ENCODE peak calls at places on chromosomes 3 and 15, in ten cellular contexts. One of them, this sample, is unnamed. For H3K27me3, the result is how much of the 10 kb centered on the place peaks cover.

GRCh38 chr15:32717290-32718081 is at the start of gene GREM1:
- DNase-seq in fibroblast of lung: peak
- DNase-seq in tibial artery: no peak
- DNase-seq in mammary epithelial cell: no peak
- DNase-seq in lung: no peak
- DNase-seq in tibial nerve: no peak
- DNase-seq in HCT116: no peak
- DNase-seq in HL-60: no peak
- DNase-seq in heart right ventricle: no peak
- DNase-seq in hepatocyte: peak
- DNase-seq in this sample: no peak

GRCh38 chr3:49339593-49339946 is 283 bp downstream of the USP4 start:
- DNase-seq in hepatocyte: peak
- DNase-seq in HL-60: no peak
- DNase-seq in HCT116: no peak
- DNase-seq in tibial artery: no peak
- DNase-seq in heart right ventricle: peak
- DNase-seq in fibroblast of lung: no peak
- DNase-seq in mammary epithelial cell: no peak
- DNase-seq in tibial nerve: no peak
- DNase-seq in lung: peak
- DNase-seq in this sample: no peak

GRCh38 chr15:82137261-82137660 is 91.4 kb upstream of the MEX3B start:
- DNase-seq in fibroblast of lung: peak
- DNase-seq in tibial artery: no peak
- DNase-seq in tibial nerve: no peak
- DNase-seq in mammary epithelial cell: no peak
- DNase-seq in HL-60: no peak
- DNase-seq in heart right ventricle: no peak
- DNase-seq in HCT116: no peak
- DNase-seq in lung: no peak
- DNase-seq in hepatocyte: no peak
- DNase-seq in this sample: no peak

GRCh38 chr3:6719999-6720398 is 140.9 kb upstream of the GRM7 start:
- DNase-seq in mammary epithelial cell: no peak
- DNase-seq in heart right ventricle: no peak
- DNase-seq in fibroblast of lung: no peak
- DNase-seq in lung: no peak
- DNase-seq in tibial nerve: no peak
- DNase-seq in HCT116: no peak
- DNase-seq in tibial artery: no peak
- DNase-seq in hepatocyte: no peak
- DNase-seq in HL-60: no peak
- DNase-seq in this sample: no peak

GRCh38 chr3:43863966-43864933 is 173.5 kb downstream of the ABHD5 start:
- DNase-seq in fibroblast of lung: no peak
- DNase-seq in heart right ventricle: no peak
- DNase-seq in HCT116: no peak
- DNase-seq in HL-60: no peak
- DNase-seq in tibial nerve: no peak
- DNase-seq in lung: peak
- DNase-seq in mammary epithelial cell: no peak
- DNase-seq in hepatocyte: no peak
- DNase-seq in tibial artery: no peak
- DNase-seq in this sample: peak

GRCh38 chr15:91867581-91868026 is 14.1 kb downstream of the SLCO3A1 start:
- DNase-seq in fibroblast of lung: peak
- DNase-seq in tibial artery: peak
- DNase-seq in HCT116: peak
- DNase-seq in mammary epithelial cell: peak
- DNase-seq in lung: peak
- DNase-seq in HL-60: no peak
- DNase-seq in tibial nerve: no peak
- DNase-seq in heart right ventricle: peak
- DNase-seq in hepatocyte: peak
- DNase-seq in this sample: peak

GRCh38 chr15:62088361-62088693 is 21.6 kb downstream of the C2CD4A start:
- DNase-seq in hepatocyte: no peak
- DNase-seq in HL-60: no peak
- DNase-seq in fibroblast of lung: no peak
- DNase-seq in tibial artery: no peak
- DNase-seq in HCT116: no peak
- DNase-seq in heart right ventricle: no peak
- DNase-seq in tibial nerve: no peak
- DNase-seq in mammary epithelial cell: no peak
- DNase-seq in lung: no peak
- DNase-seq in this sample: no peak

GRCh38 chr15:49831206-49831965 is 210.5 kb downstream of the DTWD1 start:
- DNase-seq in tibial nerve: no peak
- DNase-seq in lung: no peak
- DNase-seq in HL-60: no peak
- DNase-seq in tibial artery: peak
- DNase-seq in HCT116: no peak
- DNase-seq in fibroblast of lung: peak
- DNase-seq in mammary epithelial cell: peak
- DNase-seq in hepatocyte: peak
- DNase-seq in heart right ventricle: peak
- DNase-seq in this sample: peak

GRCh38 chr3:169618894-169619792 is 44.4 kb downstream of the MECOM start:
- DNase-seq in tibial artery: no peak
- DNase-seq in fibroblast of lung: no peak
- DNase-seq in HL-60: no peak
- DNase-seq in tibial nerve: no peak
- DNase-seq in heart right ventricle: no peak
- DNase-seq in HCT116: no peak
- DNase-seq in lung: no peak
- DNase-seq in mammary epithelial cell: no peak
- DNase-seq in hepatocyte: peak
- DNase-seq in this sample: no peak

GRCh38 chr3:160576621-160577020 is 11.2 kb upstream of the KPNA4 start:
- DNase-seq in heart right ventricle: no peak
- DNase-seq in tibial artery: no peak
- DNase-seq in lung: no peak
- DNase-seq in HCT116: no peak
- DNase-seq in fibroblast of lung: no peak
- DNase-seq in hepatocyte: no peak
- DNase-seq in HL-60: no peak
- DNase-seq in tibial nerve: no peak
- DNase-seq in mammary epithelial cell: no peak
- DNase-seq in this sample: no peak

GRCh38 chr15:96331942-96332853 is 1.7 kb downstream of the NR2F2 start:
- DNase-seq in hepatocyte: peak
- DNase-seq in tibial nerve: no peak
- DNase-seq in mammary epithelial cell: no peak
- DNase-seq in HCT116: no peak
- DNase-seq in fibroblast of lung: peak
- DNase-seq in lung: no peak
- DNase-seq in HL-60: no peak
- DNase-seq in tibial artery: peak
- DNase-seq in heart right ventricle: no peak
- DNase-seq in this sample: no peak
- H3K27me3 ChIP-seq in hepatocyte: under half
- H3K27me3 ChIP-seq in tibial nerve: under half
- H3K27me3 ChIP-seq in mammary epithelial cell: under half
- H3K27me3 ChIP-seq in HCT116: under half
- H3K27me3 ChIP-seq in fibroblast of lung: under half
- H3K27me3 ChIP-seq in lung: under half
- H3K27me3 ChIP-seq in HL-60: under half
- H3K27me3 ChIP-seq in tibial artery: under half
- H3K27me3 ChIP-seq in heart right ventricle: under half
- H3K27me3 ChIP-seq in this sample: under half

GRCh38 chr3:13655074-13655913 is 106.4 kb downstream of the FBLN2 start:
- DNase-seq in tibial artery: no peak
- DNase-seq in fibroblast of lung: peak
- DNase-seq in heart right ventricle: peak
- DNase-seq in HCT116: no peak
- DNase-seq in mammary epithelial cell: no peak
- DNase-seq in tibial nerve: no peak
- DNase-seq in HL-60: no peak
- DNase-seq in lung: no peak
- DNase-seq in hepatocyte: peak
- DNase-seq in this sample: no peak
- TF ChIP-seq CTCF in tibial artery: peak
- TF ChIP-seq CTCF in fibroblast of lung: peak
- TF ChIP-seq CTCF in heart right ventricle: peak
- TF ChIP-seq CTCF in HCT116: peak
- TF ChIP-seq CTCF in mammary epithelial cell: peak
- TF ChIP-seq CTCF in tibial nerve: peak
- TF ChIP-seq CTCF in HL-60: no peak
- TF ChIP-seq CTCF in lung: peak
- TF ChIP-seq CTCF in hepatocyte: peak
- TF ChIP-seq CTCF in this sample: peak

GRCh38 chr3:15283702-15284101 is 48.7 kb downstream of the SH3BP5 start:
- DNase-seq in HCT116: no peak
- DNase-seq in tibial nerve: no peak
- DNase-seq in hepatocyte: no peak
- DNase-seq in lung: no peak
- DNase-seq in tibial artery: no peak
- DNase-seq in fibroblast of lung: no peak
- DNase-seq in mammary epithelial cell: no peak
- DNase-seq in heart right ventricle: no peak
- DNase-seq in HL-60: no peak
- DNase-seq in this sample: no peak

GRCh38 chr3:15281817-15282216 is 50.6 kb downstream of the SH3BP5 start:
- DNase-seq in heart right ventricle: no peak
- DNase-seq in hepatocyte: no peak
- DNase-seq in tibial nerve: no peak
- DNase-seq in fibroblast of lung: no peak
- DNase-seq in mammary epithelial cell: no peak
- DNase-seq in HCT116: no peak
- DNase-seq in HL-60: no peak
- DNase-seq in lung: no peak
- DNase-seq in tibial artery: no peak
- DNase-seq in this sample: no peak

GRCh38 chr3:15279671-15280402 is 52.5 kb downstream of the SH3BP5 start:
- DNase-seq in HL-60: no peak
- DNase-seq in heart right ventricle: no peak
- DNase-seq in tibial artery: no peak
- DNase-seq in lung: no peak
- DNase-seq in tibial nerve: no peak
- DNase-seq in fibroblast of lung: no peak
- DNase-seq in hepatocyte: no peak
- DNase-seq in HCT116: no peak
- DNase-seq in mammary epithelial cell: peak
- DNase-seq in this sample: no peak

GRCh38 chr3:15279200-15279599 is 53.2 kb downstream of the SH3BP5 start:
- DNase-seq in lung: no peak
- DNase-seq in fibroblast of lung: no peak
- DNase-seq in tibial artery: no peak
- DNase-seq in heart right ventricle: no peak
- DNase-seq in mammary epithelial cell: no peak
- DNase-seq in HL-60: no peak
- DNase-seq in tibial nerve: no peak
- DNase-seq in HCT116: no peak
- DNase-seq in hepatocyte: no peak
- DNase-seq in this sample: no peak

DNA sequence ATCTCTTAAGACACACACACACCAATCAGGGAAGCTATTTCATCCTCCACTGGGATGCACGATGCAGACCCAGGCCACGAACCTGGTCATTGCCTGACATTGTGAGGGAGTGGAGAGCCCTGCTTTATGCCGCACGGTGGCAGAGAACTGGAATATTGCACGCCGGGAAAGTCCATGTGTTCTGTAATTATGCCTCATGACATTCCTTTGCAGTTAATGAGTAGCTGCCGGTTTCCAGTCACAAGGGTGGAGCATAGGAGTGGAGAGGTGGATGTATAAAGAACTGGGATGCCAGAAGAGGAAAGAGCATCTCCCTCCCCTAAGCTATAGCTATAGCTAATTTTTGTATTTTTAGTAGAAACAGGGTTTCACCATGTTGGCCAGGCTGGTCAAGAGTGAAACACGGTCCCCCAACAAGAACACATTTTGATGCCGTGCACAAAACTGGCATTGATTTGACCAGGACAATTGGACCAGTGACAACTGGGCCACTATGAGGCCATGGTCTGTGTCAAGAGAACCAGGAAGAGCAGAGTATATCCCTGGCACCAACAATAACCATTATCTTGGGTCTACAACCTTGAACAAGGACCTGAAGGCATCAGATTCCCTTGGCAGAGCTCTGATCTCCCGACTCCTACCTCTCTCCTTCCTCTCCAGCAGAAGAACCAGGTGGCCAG is 51.4 kb downstream of the SH3BP5 start:
- DNase-seq in HCT116: no peak
- DNase-seq in tibial artery: no peak
- DNase-seq in fibroblast of lung: no peak
- DNase-seq in HL-60: no peak
- DNase-seq in lung: no peak
- DNase-seq in tibial nerve: no peak
- DNase-seq in mammary epithelial cell: no peak
- DNase-seq in heart right ventricle: no peak
- DNase-seq in hepatocyte: peak
- DNase-seq in this sample: no peak
- H3K27me3 ChIP-seq in HCT116: under half
- H3K27me3 ChIP-seq in tibial artery: under half
- H3K27me3 ChIP-seq in fibroblast of lung: under half
- H3K27me3 ChIP-seq in HL-60: under half
- H3K27me3 ChIP-seq in lung: under half
- H3K27me3 ChIP-seq in tibial nerve: under half
- H3K27me3 ChIP-seq in mammary epithelial cell: under half
- H3K27me3 ChIP-seq in heart right ventricle: under half
- H3K27me3 ChIP-seq in hepatocyte: under half
- H3K27me3 ChIP-seq in this sample: under half

GRCh38 chr15:27234593-27234992 is 263.6 kb downstream of the GABRG3 start:
- DNase-seq in HL-60: no peak
- DNase-seq in tibial nerve: no peak
- DNase-seq in fibroblast of lung: peak
- DNase-seq in lung: no peak
- DNase-seq in HCT116: no peak
- DNase-seq in hepatocyte: no peak
- DNase-seq in heart right ventricle: no peak
- DNase-seq in tibial artery: no peak
- DNase-seq in mammary epithelial cell: no peak
- DNase-seq in this sample: peak

GRCh38 chr15:27235689-27236088 is 264.7 kb downstream of the GABRG3 start:
- DNase-seq in HL-60: no peak
- DNase-seq in tibial nerve: no peak
- DNase-seq in tibial artery: no peak
- DNase-seq in fibroblast of lung: no peak
- DNase-seq in lung: no peak
- DNase-seq in heart right ventricle: no peak
- DNase-seq in hepatocyte: no peak
- DNase-seq in HCT116: no peak
- DNase-seq in mammary epithelial cell: no peak
- DNase-seq in this sample: no peak

GRCh38 chr15:27237319-27237939 is 266.4 kb downstream of the GABRG3 start:
- DNase-seq in hepatocyte: no peak
- DNase-seq in mammary epithelial cell: no peak
- DNase-seq in HL-60: no peak
- DNase-seq in heart right ventricle: no peak
- DNase-seq in tibial artery: no peak
- DNase-seq in tibial nerve: no peak
- DNase-seq in lung: no peak
- DNase-seq in HCT116: no peak
- DNase-seq in fibroblast of lung: no peak
- DNase-seq in this sample: no peak

GRCh38 chr15:27235161-27235560 is 264.2 kb downstream of the GABRG3 start:
- DNase-seq in tibial nerve: no peak
- DNase-seq in heart right ventricle: no peak
- DNase-seq in fibroblast of lung: no peak
- DNase-seq in HL-60: no peak
- DNase-seq in mammary epithelial cell: no peak
- DNase-seq in tibial artery: no peak
- DNase-seq in hepatocyte: no peak
- DNase-seq in lung: no peak
- DNase-seq in HCT116: no peak
- DNase-seq in this sample: no peak

GRCh38 chr15:27238209-27238608 is 267.2 kb downstream of the GABRG3 start:
- DNase-seq in tibial artery: no peak
- DNase-seq in HCT116: no peak
- DNase-seq in heart right ventricle: no peak
- DNase-seq in fibroblast of lung: no peak
- DNase-seq in lung: no peak
- DNase-seq in tibial nerve: no peak
- DNase-seq in HL-60: no peak
- DNase-seq in mammary epithelial cell: no peak
- DNase-seq in hepatocyte: no peak
- DNase-seq in this sample: no peak
- TF ChIP-seq CTCF in tibial artery: no peak
- TF ChIP-seq CTCF in HCT116: no peak
- TF ChIP-seq CTCF in heart right ventricle: no peak
- TF ChIP-seq CTCF in fibroblast of lung: no peak
- TF ChIP-seq CTCF in lung: no peak
- TF ChIP-seq CTCF in tibial nerve: no peak
- TF ChIP-seq CTCF in HL-60: no peak
- TF ChIP-seq CTCF in mammary epithelial cell: no peak
- TF ChIP-seq CTCF in hepatocyte: no peak
- TF ChIP-seq CTCF in this sample: no peak

This sample was measured in right atrium auricular region.